ENCODE peak calls at places on chromosomes 1 and 21, in ten cellular contexts. One of them, this sample, is unnamed.

GRCh38 chr1:185368913-185369491 is 52.0 kb upstream of the IVNS1ABP start:
- DNase-seq in RWPE1: no peak
- DNase-seq in psoas muscle: no peak
- DNase-seq in IMR-90: no peak
- DNase-seq in GM23248: no peak
- DNase-seq in CD8-positive, alpha-beta memory T cell: no peak
- DNase-seq in effector memory CD4-positive, alpha-beta T cell: no peak
- DNase-seq in esophagus squamous epithelium: no peak
- DNase-seq in dorsolateral prefrontal cortex: no peak
- DNase-seq in sigmoid colon: no peak
- DNase-seq in this sample: no peak

GRCh38 chr21:35326677-35327076 is 277.6 kb upstream of the RUNX1 start:
- DNase-seq in RWPE1: no peak
- DNase-seq in dorsolateral prefrontal cortex: no peak
- DNase-seq in effector memory CD4-positive, alpha-beta T cell: no peak
- DNase-seq in esophagus squamous epithelium: no peak
- DNase-seq in IMR-90: peak; percentile 18
- DNase-seq in GM23248: peak; percentile 41
- DNase-seq in psoas muscle: no peak
- DNase-seq in CD8-positive, alpha-beta memory T cell: no peak
- DNase-seq in sigmoid colon: no peak
- DNase-seq in this sample: no peak

GRCh38 chr1:55362558-55362957 is 147.4 kb upstream of the USP24 start:
- DNase-seq in CD8-positive, alpha-beta memory T cell: no peak
- DNase-seq in effector memory CD4-positive, alpha-beta T cell: no peak
- DNase-seq in sigmoid colon: no peak
- DNase-seq in GM23248: peak; percentile 90
- DNase-seq in IMR-90: peak; percentile 85
- DNase-seq in RWPE1: no peak
- DNase-seq in esophagus squamous epithelium: no peak
- DNase-seq in dorsolateral prefrontal cortex: no peak
- DNase-seq in psoas muscle: no peak
- DNase-seq in this sample: no peak

GRCh38 chr1:81703352-81703735 is 97.4 kb upstream of the ADGRL2 start:
- DNase-seq in sigmoid colon: no peak
- DNase-seq in esophagus squamous epithelium: no peak
- DNase-seq in RWPE1: no peak
- DNase-seq in psoas muscle: no peak
- DNase-seq in CD8-positive, alpha-beta memory T cell: no peak
- DNase-seq in effector memory CD4-positive, alpha-beta T cell: no peak
- DNase-seq in GM23248: peak; percentile 89
- DNase-seq in dorsolateral prefrontal cortex: no peak
- DNase-seq in IMR-90: peak; percentile 79
- DNase-seq in this sample: no peak

GRCh38 chr1:53069663-53070327 is 7.8 kb downstream of the PODN start:
- DNase-seq in esophagus squamous epithelium: no peak
- DNase-seq in effector memory CD4-positive, alpha-beta T cell: no peak
- DNase-seq in psoas muscle: peak; percentile 41
- DNase-seq in IMR-90: no peak
- DNase-seq in CD8-positive, alpha-beta memory T cell: no peak
- DNase-seq in RWPE1: no peak
- DNase-seq in GM23248: no peak
- DNase-seq in sigmoid colon: peak; percentile 61
- DNase-seq in dorsolateral prefrontal cortex: no peak
- DNase-seq in this sample: peak; percentile 15

GRCh38 chr1:11432526-11432925 is 46.4 kb upstream of the DISP3 start:
- DNase-seq in sigmoid colon: no peak
- DNase-seq in esophagus squamous epithelium: no peak
- DNase-seq in psoas muscle: no peak
- DNase-seq in CD8-positive, alpha-beta memory T cell: no peak
- DNase-seq in RWPE1: no peak
- DNase-seq in IMR-90: no peak
- DNase-seq in dorsolateral prefrontal cortex: no peak
- DNase-seq in effector memory CD4-positive, alpha-beta T cell: no peak
- DNase-seq in GM23248: no peak
- DNase-seq in this sample: no peak

GRCh38 chr1:239367417-239367816 is 19.0 kb upstream of the CHRM3 start:
- DNase-seq in GM23248: no peak
- DNase-seq in RWPE1: no peak
- DNase-seq in esophagus squamous epithelium: no peak
- DNase-seq in sigmoid colon: no peak
- DNase-seq in effector memory CD4-positive, alpha-beta T cell: no peak
- DNase-seq in dorsolateral prefrontal cortex: no peak
- DNase-seq in CD8-positive, alpha-beta memory T cell: no peak
- DNase-seq in psoas muscle: no peak
- DNase-seq in IMR-90: no peak
- DNase-seq in this sample: no peak

GRCh38 chr1:112298558-112298957 is 97.5 kb upstream of the CTTNBP2NL start:
- DNase-seq in dorsolateral prefrontal cortex: peak; percentile 48
- DNase-seq in RWPE1: peak; percentile 71
- DNase-seq in CD8-positive, alpha-beta memory T cell: peak; percentile 1
- DNase-seq in esophagus squamous epithelium: no peak
- DNase-seq in sigmoid colon: no peak
- DNase-seq in IMR-90: peak; percentile 42
- DNase-seq in effector memory CD4-positive, alpha-beta T cell: no peak
- DNase-seq in GM23248: peak; percentile 68
- DNase-seq in psoas muscle: no peak
- DNase-seq in this sample: no peak

GRCh38 chr1:151418048-151418447 is 18.7 kb downstream of the PSMB4 start:
- DNase-seq in CD8-positive, alpha-beta memory T cell: no peak
- DNase-seq in sigmoid colon: no peak
- DNase-seq in psoas muscle: no peak
- DNase-seq in RWPE1: no peak
- DNase-seq in esophagus squamous epithelium: no peak
- DNase-seq in effector memory CD4-positive, alpha-beta T cell: no peak
- DNase-seq in IMR-90: no peak
- DNase-seq in dorsolateral prefrontal cortex: no peak
- DNase-seq in GM23248: no peak
- DNase-seq in this sample: no peak

GRCh38 chr1:99370476-99370875 is 106.2 kb downstream of the PLPPR4 start:
- DNase-seq in sigmoid colon: no peak
- DNase-seq in RWPE1: no peak
- DNase-seq in IMR-90: no peak
- DNase-seq in dorsolateral prefrontal cortex: no peak
- DNase-seq in CD8-positive, alpha-beta memory T cell: no peak
- DNase-seq in GM23248: no peak
- DNase-seq in effector memory CD4-positive, alpha-beta T cell: no peak
- DNase-seq in esophagus squamous epithelium: no peak
- DNase-seq in psoas muscle: no peak
- DNase-seq in this sample: no peak

GRCh38 chr1:54167422-54168139 is 14.8 kb upstream of the CDCP2 start:
- DNase-seq in IMR-90: peak; percentile 80
- DNase-seq in esophagus squamous epithelium: no peak
- DNase-seq in psoas muscle: no peak
- DNase-seq in GM23248: peak; percentile 71
- DNase-seq in dorsolateral prefrontal cortex: peak; percentile 16
- DNase-seq in effector memory CD4-positive, alpha-beta T cell: no peak
- DNase-seq in RWPE1: peak; percentile 92
- DNase-seq in CD8-positive, alpha-beta memory T cell: no peak
- DNase-seq in sigmoid colon: no peak
- DNase-seq in this sample: no peak

GRCh38 chr1:84358695-84359094 is 39.6 kb upstream of the DNASE2B start:
- DNase-seq in RWPE1: no peak
- DNase-seq in CD8-positive, alpha-beta memory T cell: no peak
- DNase-seq in effector memory CD4-positive, alpha-beta T cell: no peak
- DNase-seq in sigmoid colon: no peak
- DNase-seq in esophagus squamous epithelium: no peak
- DNase-seq in dorsolateral prefrontal cortex: no peak
- DNase-seq in psoas muscle: no peak
- DNase-seq in IMR-90: no peak
- DNase-seq in GM23248: no peak
- DNase-seq in this sample: no peak

GRCh38 chr21:45318556-45319341 is 31.1 kb upstream of the POFUT2 start:
- DNase-seq in RWPE1: no peak
- DNase-seq in sigmoid colon: peak; percentile 88
- DNase-seq in effector memory CD4-positive, alpha-beta T cell: no peak
- DNase-seq in psoas muscle: peak; percentile 84
- DNase-seq in GM23248: no peak
- DNase-seq in dorsolateral prefrontal cortex: no peak
- DNase-seq in CD8-positive, alpha-beta memory T cell: no peak
- DNase-seq in IMR-90: peak; percentile 54
- DNase-seq in esophagus squamous epithelium: no peak
- DNase-seq in this sample: peak; percentile 84

GRCh38 chr1:234584926-234585325 is 25.1 kb downstream of the IRF2BP2 start:
- DNase-seq in effector memory CD4-positive, alpha-beta T cell: no peak
- DNase-seq in esophagus squamous epithelium: no peak
- DNase-seq in GM23248: peak; percentile 58
- DNase-seq in dorsolateral prefrontal cortex: no peak
- DNase-seq in sigmoid colon: peak; percentile 86
- DNase-seq in IMR-90: no peak
- DNase-seq in CD8-positive, alpha-beta memory T cell: no peak
- DNase-seq in RWPE1: no peak
- DNase-seq in psoas muscle: no peak
- DNase-seq in this sample: no peak

GRCh38 chr1:234628099-234628498 is 18.1 kb upstream of the IRF2BP2 start:
- DNase-seq in psoas muscle: no peak
- DNase-seq in sigmoid colon: no peak
- DNase-seq in RWPE1: peak; percentile 80
- DNase-seq in dorsolateral prefrontal cortex: no peak
- DNase-seq in IMR-90: peak; percentile 90
- DNase-seq in GM23248: peak; percentile 94
- DNase-seq in effector memory CD4-positive, alpha-beta T cell: no peak
- DNase-seq in esophagus squamous epithelium: no peak
- DNase-seq in CD8-positive, alpha-beta memory T cell: no peak
- DNase-seq in this sample: no peak

GRCh38 chr1:248421384-248421783 is 18.5 kb downstream of the OR2T1 start:
- DNase-seq in IMR-90: no peak
- DNase-seq in sigmoid colon: no peak
- DNase-seq in dorsolateral prefrontal cortex: no peak
- DNase-seq in CD8-positive, alpha-beta memory T cell: no peak
- DNase-seq in psoas muscle: no peak
- DNase-seq in effector memory CD4-positive, alpha-beta T cell: no peak
- DNase-seq in GM23248: no peak
- DNase-seq in RWPE1: no peak
- DNase-seq in esophagus squamous epithelium: no peak
- DNase-seq in this sample: no peak

GRCh38 chr1:180157576-180158057 is 2.9 kb downstream of the QSOX1 start:
- DNase-seq in dorsolateral prefrontal cortex: no peak
- DNase-seq in IMR-90: no peak
- DNase-seq in esophagus squamous epithelium: no peak
- DNase-seq in effector memory CD4-positive, alpha-beta T cell: no peak
- DNase-seq in sigmoid colon: no peak
- DNase-seq in GM23248: peak; percentile 27
- DNase-seq in psoas muscle: no peak
- DNase-seq in CD8-positive, alpha-beta memory T cell: no peak
- DNase-seq in RWPE1: no peak
- DNase-seq in this sample: no peak
- H3K27ac ChIP-seq in dorsolateral prefrontal cortex: no peak overlapping the region
- H3K27ac ChIP-seq in IMR-90: peak overlapping the region; percentile 99
- H3K27ac ChIP-seq in esophagus squamous epithelium: peak overlapping the region; percentile 17
- H3K27ac ChIP-seq in effector memory CD4-positive, alpha-beta T cell: no peak overlapping the region
- H3K27ac ChIP-seq in sigmoid colon: no peak overlapping the region
- H3K27ac ChIP-seq in GM23248: peak overlapping the region; percentile 80
- H3K27ac ChIP-seq in psoas muscle: no peak overlapping the region
- H3K27ac ChIP-seq in CD8-positive, alpha-beta memory T cell: no peak overlapping the region
- H3K27ac ChIP-seq in RWPE1: no peak overlapping the region
- H3K27ac ChIP-seq in this sample: no peak overlapping the region

DNA sequence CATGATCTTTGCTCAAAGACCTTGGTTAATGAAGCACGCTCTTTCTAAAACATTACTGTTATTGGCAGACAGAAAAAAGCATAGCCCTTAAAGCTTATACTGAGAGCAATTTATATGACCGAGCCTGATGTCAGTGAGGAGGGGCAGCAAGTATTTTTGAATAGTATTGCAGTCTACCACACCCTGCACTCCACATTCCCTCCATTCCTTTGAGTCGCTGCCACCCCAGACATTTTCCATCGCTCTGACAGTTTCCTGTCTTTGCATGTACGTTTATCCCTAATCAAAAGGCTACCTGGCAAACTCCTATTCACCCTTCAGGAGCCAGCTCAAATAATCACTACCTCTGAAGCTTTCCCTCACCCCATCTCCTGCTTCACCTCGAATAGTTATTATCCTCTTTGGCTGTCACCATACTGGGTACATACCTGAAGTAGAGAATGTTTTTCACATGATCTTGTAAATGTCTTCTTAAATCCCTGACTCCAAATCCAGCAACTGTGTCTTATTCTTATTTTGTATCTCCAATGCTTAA is 5.5 kb upstream of the JUN start:
- DNase-seq in esophagus squamous epithelium: no peak
- DNase-seq in CD8-positive, alpha-beta memory T cell: no peak
- DNase-seq in effector memory CD4-positive, alpha-beta T cell: no peak
- DNase-seq in GM23248: no peak
- DNase-seq in IMR-90: no peak
- DNase-seq in sigmoid colon: no peak
- DNase-seq in dorsolateral prefrontal cortex: no peak
- DNase-seq in RWPE1: no peak
- DNase-seq in psoas muscle: no peak
- DNase-seq in this sample: no peak
- H3K27ac ChIP-seq in esophagus squamous epithelium: no peak overlapping the region
- H3K27ac ChIP-seq in CD8-positive, alpha-beta memory T cell: no peak overlapping the region
- H3K27ac ChIP-seq in effector memory CD4-positive, alpha-beta T cell: no peak overlapping the region
- H3K27ac ChIP-seq in GM23248: no peak overlapping the region
- H3K27ac ChIP-seq in IMR-90: no peak overlapping the region
- H3K27ac ChIP-seq in sigmoid colon: no peak overlapping the region
- H3K27ac ChIP-seq in dorsolateral prefrontal cortex: no peak overlapping the region
- H3K27ac ChIP-seq in RWPE1: no peak overlapping the region
- H3K27ac ChIP-seq in psoas muscle: no peak overlapping the region
- H3K27ac ChIP-seq in this sample: no peak overlapping the region

GRCh38 chr1:209490013-209490412 is 93.5 kb upstream of the CAMK1G start:
- DNase-seq in IMR-90: peak; percentile 25
- DNase-seq in effector memory CD4-positive, alpha-beta T cell: no peak
- DNase-seq in esophagus squamous epithelium: no peak
- DNase-seq in sigmoid colon: no peak
- DNase-seq in dorsolateral prefrontal cortex: no peak
- DNase-seq in RWPE1: peak; percentile 53
- DNase-seq in GM23248: peak; percentile 46
- DNase-seq in psoas muscle: no peak
- DNase-seq in CD8-positive, alpha-beta memory T cell: no peak
- DNase-seq in this sample: no peak
- H3K27ac ChIP-seq in IMR-90: no peak overlapping the region
- H3K27ac ChIP-seq in effector memory CD4-positive, alpha-beta T cell: no peak overlapping the region
- H3K27ac ChIP-seq in esophagus squamous epithelium: no peak overlapping the region
- H3K27ac ChIP-seq in sigmoid colon: no peak overlapping the region
- H3K27ac ChIP-seq in dorsolateral prefrontal cortex: no peak overlapping the region
- H3K27ac ChIP-seq in RWPE1: no peak overlapping the region
- H3K27ac ChIP-seq in GM23248: no peak overlapping the region
- H3K27ac ChIP-seq in psoas muscle: no peak overlapping the region
- H3K27ac ChIP-seq in CD8-positive, alpha-beta memory T cell: no peak overlapping the region
- H3K27ac ChIP-seq in this sample: no peak overlapping the region

DNA sequence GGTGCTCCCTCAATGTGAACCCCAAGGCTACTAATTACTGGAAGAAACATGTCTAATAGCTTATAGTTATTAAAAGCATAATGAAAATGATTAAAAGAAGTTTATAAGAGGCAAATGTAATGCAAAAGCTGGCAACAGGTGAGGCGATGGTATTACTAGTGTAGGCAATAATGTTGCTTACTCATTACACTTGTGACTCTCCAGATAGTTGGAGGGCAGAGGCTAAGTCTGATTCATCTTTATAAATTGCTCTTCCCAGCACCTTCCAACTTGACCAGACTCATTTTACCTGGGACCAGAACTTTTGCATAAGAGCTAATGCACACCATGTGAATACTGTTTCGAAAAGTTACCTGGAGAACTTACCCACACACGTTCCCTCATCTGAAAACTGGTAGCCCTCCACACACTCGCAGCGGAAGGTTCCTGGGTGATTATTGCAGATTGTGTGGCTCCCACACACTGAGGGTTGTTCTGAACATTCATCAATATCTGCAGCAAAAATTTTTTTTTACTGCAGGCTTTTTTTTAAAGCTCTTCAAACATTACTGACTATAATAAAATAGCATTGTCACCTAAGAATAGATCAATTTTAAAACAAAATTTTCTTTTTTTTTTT is 48.0 kb downstream of the NID1 start:
- DNase-seq in esophagus squamous epithelium: no peak
- DNase-seq in IMR-90: peak; percentile 52
- DNase-seq in dorsolateral prefrontal cortex: no peak
- DNase-seq in GM23248: peak; percentile 67
- DNase-seq in effector memory CD4-positive, alpha-beta T cell: no peak
- DNase-seq in sigmoid colon: peak; percentile 50
- DNase-seq in psoas muscle: no peak
- DNase-seq in RWPE1: peak; percentile 91
- DNase-seq in CD8-positive, alpha-beta memory T cell: no peak
- DNase-seq in this sample: peak; percentile 18
- H3K27ac ChIP-seq in esophagus squamous epithelium: peak overlapping the region; percentile 85
- H3K27ac ChIP-seq in IMR-90: no peak overlapping the region
- H3K27ac ChIP-seq in dorsolateral prefrontal cortex: no peak overlapping the region
- H3K27ac ChIP-seq in GM23248: peak overlapping the region; percentile 23
- H3K27ac ChIP-seq in effector memory CD4-positive, alpha-beta T cell: no peak overlapping the region
- H3K27ac ChIP-seq in sigmoid colon: peak overlapping the region; percentile 65
- H3K27ac ChIP-seq in psoas muscle: no peak overlapping the region
- H3K27ac ChIP-seq in RWPE1: peak overlapping the region; percentile 23
- H3K27ac ChIP-seq in CD8-positive, alpha-beta memory T cell: no peak overlapping the region
- H3K27ac ChIP-seq in this sample: peak overlapping the region; percentile 91